ENCODE peak calls at places on chromosomes 1 and 21, in ten cellular contexts. N is suprapubic skin, V is A549, J is nephron progenitor cell, L is GM12865, Y is AG10803, X is GM06990, G is BJ, O is body of pancreas, H is fibroblast of lung. F is an unnamed sample.

GRCh38 chr1:182270731-182271130 is 120.9 kb downstream of the GLUL start:
- DNase-seq in O (no peak), J (no peak), L (no peak), H (no peak), G (no peak), Y (no peak), V (no peak), N (no peak), X (no peak), F (no peak)

GRCh38 chr21:36323032-36323431 is 3.0 kb downstream of the MORC3 start:
- DNase-seq in Y (no peak), H (no peak), L (peak), V (no peak), J (no peak), X (no peak), O (no peak), G (no peak), N (no peak), F (no peak)

GRCh38 chr21:25735895-25736597 is 1.3 kb downstream of the GABPA start:
- DNase-seq in H (peak), N (no peak), X (no peak), J (no peak), L (peak), G (no peak), Y (peak), O (no peak), V (peak), F (no peak)

GRCh38 chr21:29436143-29436542 is 137.4 kb downstream of the BACH1 start:
- DNase-seq in X (no peak), V (no peak), J (no peak), H (peak), L (no peak), Y (no peak), O (no peak), N (no peak), G (no peak), F (no peak)

GRCh38 chr21:30129246-30129645 is 37.4 kb downstream of the CLDN17 start:
- DNase-seq in G (no peak), H (no peak), O (no peak), L (no peak), V (no peak), X (no peak), J (no peak), N (no peak), Y (no peak), F (no peak)

GRCh38 chr21:44710294-44710665 is 1.1 kb downstream of the TSPEAR start:
- DNase-seq in V (no peak), J (no peak), H (no peak), L (no peak), G (no peak), N (peak), Y (no peak), O (no peak), X (no peak), F (no peak)

GRCh38 chr1:13593511-13594131 is 10.0 kb downstream of the PDPN start:
- DNase-seq in Y (peak), H (peak), G (peak), O (peak), N (peak), L (no peak), J (peak), V (no peak), X (no peak), F (peak)

GRCh38 chr1:53091841-53092645 is 30.0 kb downstream of the PODN start:
- DNase-seq in L (no peak), H (no peak), J (no peak), Y (peak), N (no peak), O (peak), G (no peak), V (no peak), X (no peak), F (no peak)

GRCh38 chr1:226672217-226672838 is 66.8 kb downstream of the ITPKB start:
- DNase-seq in Y (no peak), L (no peak), H (no peak), G (no peak), J (no peak), V (no peak), X (no peak), N (no peak), O (no peak), F (no peak)

GRCh38 chr1:24388331-24388870 is 25.2 kb downstream of the STPG1 start:
- DNase-seq in J (no peak), O (no peak), H (no peak), V (no peak), L (no peak), G (no peak), N (peak), X (no peak), Y (peak), F (no peak)

GRCh38 chr1:64215576-64215975 is 12.2 kb downstream of the UBE2U start:
- DNase-seq in L (no peak), H (no peak), J (no peak), X (no peak), N (no peak), G (no peak), Y (no peak), O (no peak), V (no peak), F (no peak)

GRCh38 chr1:200342511-200343400 is 67.1 kb downstream of the ZNF281 start:
- DNase-seq in O (no peak), J (no peak), V (no peak), G (no peak), H (peak), L (no peak), X (no peak), Y (peak), N (no peak), F (no peak)

GRCh38 chr1:45205910-45206721 is at the start of gene ZSWIM5:
- DNase-seq in V (peak), X (peak), N (no peak), H (peak), G (no peak), O (peak), L (peak), Y (peak), J (peak), F (no peak)

GRCh38 chr1:111448482-111448917 is 556 bp downstream of the WDR77 start:
- DNase-seq in V (no peak), X (no peak), Y (peak), G (no peak), N (no peak), L (no peak), O (no peak), H (no peak), J (no peak), F (no peak)

GRCh38 chr1:8078176-8078671 is 52.1 kb upstream of the ERRFI1 start:
- DNase-seq in H (peak), G (peak), O (no peak), X (no peak), J (no peak), V (peak), Y (peak), N (no peak), L (no peak), F (no peak)

DNA sequence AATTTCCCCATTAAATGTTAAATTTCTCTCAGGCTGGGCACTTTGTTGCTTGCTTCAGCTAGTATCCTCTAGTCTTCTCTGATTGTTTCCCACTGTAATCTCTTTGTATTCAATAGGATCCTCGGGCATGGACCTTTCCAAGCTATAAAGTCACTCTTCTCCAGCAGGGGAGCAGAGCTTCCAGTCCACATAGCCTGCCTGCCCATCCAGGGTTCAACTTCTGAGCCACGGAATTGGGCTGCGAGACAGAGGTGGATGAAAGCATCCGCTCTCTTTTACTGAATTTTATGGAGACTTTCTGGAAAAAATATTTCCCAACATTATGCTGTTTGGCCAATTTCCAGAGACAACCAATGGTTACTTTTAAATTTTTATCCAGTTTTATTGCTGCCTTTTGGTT is 1.1 kb upstream of the CFHR5 start:
- DNase-seq in N (no peak), G (no peak), J (no peak), O (no peak), L (no peak), Y (no peak), X (no peak), V (no peak), H (no peak), F (no peak)
- TF ChIP-seq CTCF in N (no peak), G (no peak), J (no peak), O (no peak), L (no peak), Y (no peak), X (no peak), V (no peak), H (no peak), F (no peak)

GRCh38 chr1:223709598-223709997 is 2.7 kb upstream of the CAPN2 start:
- DNase-seq in J (no peak), N (no peak), H (peak), X (no peak), G (no peak), Y (no peak), V (peak), L (no peak), O (no peak), F (no peak)
- TF ChIP-seq CTCF in J (no peak), N (no peak), H (peak), X (no peak), G (peak), Y (peak), V (peak), L (no peak), O (no peak), F (peak)

DNA sequence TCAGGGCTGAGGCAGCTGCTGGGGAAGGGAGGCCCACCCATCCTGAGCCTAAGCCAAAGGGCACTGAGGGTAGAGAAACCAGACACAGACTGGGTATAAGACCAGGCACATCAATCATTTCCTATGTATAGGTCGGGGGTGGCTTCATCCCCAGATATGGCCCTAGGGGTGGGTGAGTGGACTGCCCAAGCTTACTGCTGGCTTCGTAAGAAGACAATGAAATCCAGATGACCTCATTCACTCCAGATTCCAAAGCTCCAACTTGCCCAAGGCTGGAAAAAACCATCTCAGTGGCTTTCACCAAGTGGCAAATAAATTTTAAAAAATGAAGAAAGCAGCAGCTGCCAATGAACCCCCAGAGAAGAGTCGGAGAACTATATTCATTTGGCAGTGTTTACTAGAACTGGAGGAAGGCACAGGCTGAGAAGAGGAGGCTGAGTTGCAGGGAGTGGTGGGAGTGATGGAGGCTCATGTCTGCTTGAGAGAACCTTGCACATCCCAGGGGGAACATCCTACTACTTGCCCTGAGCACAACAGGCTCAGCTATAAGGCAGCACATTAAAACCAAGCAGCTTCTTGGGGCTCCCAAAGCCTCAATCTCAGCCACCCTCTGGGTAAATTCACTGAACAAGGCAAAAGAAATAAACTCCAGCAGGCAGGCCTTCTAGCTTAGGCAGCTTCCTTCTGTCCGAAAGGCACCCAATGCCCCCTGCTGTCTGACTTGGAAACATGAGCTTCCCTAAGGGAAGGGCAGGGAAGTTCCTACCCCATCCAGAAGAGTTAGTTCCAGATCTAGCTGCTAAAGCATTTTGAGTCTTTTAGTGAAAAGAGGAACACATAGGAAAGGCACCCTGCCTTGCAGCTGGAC is 14.1 kb downstream of the PEA15 start:
- DNase-seq in G (peak), N (no peak), L (peak), V (peak), X (no peak), J (peak), Y (peak), O (no peak), H (peak), F (peak)
- TF ChIP-seq CTCF in G (peak), N (no peak), L (peak), V (peak), X (peak), J (peak), Y (peak), O (no peak), H (peak), F (peak)

GRCh38 chr1:214587165-214587564 is 15.8 kb upstream of the CENPF start:
- DNase-seq in X (no peak), Y (no peak), H (no peak), N (no peak), L (no peak), J (no peak), G (no peak), V (no peak), O (no peak), F (no peak)

GRCh38 chr1:214588963-214589597 is 13.9 kb upstream of the CENPF start:
- DNase-seq in J (no peak), L (no peak), N (no peak), G (no peak), Y (no peak), X (no peak), V (no peak), O (no peak), H (no peak), F (no peak)

GRCh38 chr1:214586621-214587020 is 16.4 kb upstream of the CENPF start:
- DNase-seq in Y (no peak), N (no peak), O (no peak), L (no peak), G (no peak), V (no peak), X (no peak), J (no peak), H (no peak), F (no peak)

GRCh38 chr1:214593158-214593557 is 9.8 kb upstream of the CENPF start:
- DNase-seq in X (no peak), Y (no peak), V (no peak), G (no peak), L (no peak), N (no peak), H (no peak), J (no peak), O (no peak), F (no peak)

GRCh38 chr1:214590696-214591095 is 12.3 kb upstream of the CENPF start:
- DNase-seq in G (no peak), X (no peak), V (no peak), H (no peak), Y (no peak), N (no peak), O (no peak), J (no peak), L (no peak), F (no peak)
- TF ChIP-seq CTCF in G (peak), X (no peak), V (no peak), H (no peak), Y (no peak), N (no peak), O (no peak), J (no peak), L (no peak), F (no peak)

DNA sequence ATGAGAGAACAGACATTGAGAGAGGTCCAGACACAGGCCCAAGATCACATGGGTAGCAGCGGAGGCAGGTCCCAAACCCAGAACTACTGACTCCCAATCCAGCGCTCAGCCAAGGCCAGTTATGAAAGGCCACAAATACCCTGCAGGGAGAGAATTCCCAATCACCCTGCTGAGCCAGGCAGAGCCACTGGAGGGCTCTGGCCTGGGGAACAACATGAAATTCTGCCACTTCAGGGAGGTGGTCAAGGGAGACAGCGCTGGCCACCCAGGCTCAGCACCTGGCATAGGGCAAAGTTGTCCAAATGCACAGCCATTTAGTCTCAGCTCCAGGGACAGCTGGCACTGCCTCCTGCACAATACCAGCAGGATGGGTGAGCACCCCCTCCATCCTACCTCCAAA is 27.5 kb downstream of the SLC9A1 start:
- DNase-seq in G (no peak), V (no peak), O (no peak), J (no peak), X (no peak), L (no peak), H (no peak), Y (no peak), N (no peak), F (no peak)
- TF ChIP-seq CTCF in G (peak), V (no peak), O (no peak), J (no peak), X (no peak), L (no peak), H (no peak), Y (peak), N (no peak), F (no peak)

GRCh38 chr1:245156736-245157505 is 2.1 kb downstream of the KIF26B start:
- DNase-seq in N (no peak), O (no peak), L (peak), H (peak), X (no peak), Y (peak), G (no peak), J (peak), V (no peak), F (no peak)
- TF ChIP-seq CTCF in N (no peak), O (peak), L (no peak), H (no peak), X (no peak), Y (no peak), G (no peak), J (no peak), V (peak), F (no peak)

GRCh38 chr21:41045534-41046268 is 122.3 kb upstream of the BACE2 start:
- DNase-seq in G (no peak), H (no peak), Y (no peak), N (no peak), J (peak), L (peak), X (no peak), V (peak), O (peak), F (no peak)
- TF ChIP-seq CTCF in G (no peak), H (no peak), Y (no peak), N (no peak), J (peak), L (peak), X (no peak), V (no peak), O (peak), F (no peak)

DNA sequence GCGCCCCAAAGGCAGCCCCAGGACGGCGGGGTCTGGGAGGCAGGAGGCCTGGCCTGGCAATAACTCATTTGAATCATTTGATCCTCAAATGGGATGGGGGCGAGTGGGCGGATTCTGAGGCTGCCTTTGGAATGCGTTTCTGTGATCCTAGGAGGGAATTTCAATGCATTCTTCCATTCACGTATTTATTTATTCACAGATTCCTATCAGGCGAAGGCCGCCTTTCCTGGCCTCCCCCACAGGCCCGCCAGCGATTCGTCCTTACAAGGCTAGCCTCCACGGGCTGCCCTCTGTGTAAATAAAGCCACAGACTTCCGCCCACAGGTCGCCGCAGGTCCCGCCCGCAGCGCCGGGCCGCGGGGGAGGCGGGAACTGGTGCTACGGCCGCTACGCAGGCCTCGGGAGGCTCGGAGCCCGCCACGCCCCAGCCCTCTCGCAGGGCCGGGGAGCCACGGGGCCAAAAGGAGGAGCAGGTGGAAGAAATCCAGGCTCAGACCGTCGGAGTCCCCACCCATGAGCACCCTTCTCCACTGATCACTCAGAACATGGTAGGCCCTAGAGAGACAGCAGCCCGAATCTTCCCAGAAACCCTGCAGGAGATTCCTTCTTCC is 31.3 kb upstream of the JUN start:
- DNase-seq in O (peak), L (peak), Y (peak), X (peak), V (peak), N (peak), J (peak), G (peak), H (peak), F (peak)
- TF ChIP-seq CTCF in O (no peak), L (no peak), Y (no peak), X (no peak), V (no peak), N (no peak), J (no peak), G (no peak), H (no peak), F (no peak)

GRCh38 chr1:41890841-41891311 is 27.8 kb downstream of the HIVEP3 start:
- DNase-seq in G (no peak), J (no peak), V (no peak), H (peak), O (peak), Y (peak), N (no peak), X (no peak), L (no peak), F (no peak)

GRCh38 chr1:41888756-41889155 is 30.0 kb downstream of the HIVEP3 start:
- DNase-seq in Y (no peak), H (no peak), X (no peak), J (no peak), G (no peak), N (no peak), O (no peak), V (no peak), L (no peak), F (no peak)

GRCh38 chr1:41889506-41890414 is 29.0 kb downstream of the HIVEP3 start:
- DNase-seq in V (no peak), O (no peak), G (no peak), N (no peak), L (no peak), H (no peak), J (no peak), Y (no peak), X (no peak), F (no peak)

GRCh38 chr1:41892211-41892840 is 26.4 kb downstream of the HIVEP3 start:
- DNase-seq in J (no peak), V (no peak), G (no peak), X (no peak), Y (no peak), O (no peak), N (no peak), H (peak), L (peak), F (no peak)

DNA sequence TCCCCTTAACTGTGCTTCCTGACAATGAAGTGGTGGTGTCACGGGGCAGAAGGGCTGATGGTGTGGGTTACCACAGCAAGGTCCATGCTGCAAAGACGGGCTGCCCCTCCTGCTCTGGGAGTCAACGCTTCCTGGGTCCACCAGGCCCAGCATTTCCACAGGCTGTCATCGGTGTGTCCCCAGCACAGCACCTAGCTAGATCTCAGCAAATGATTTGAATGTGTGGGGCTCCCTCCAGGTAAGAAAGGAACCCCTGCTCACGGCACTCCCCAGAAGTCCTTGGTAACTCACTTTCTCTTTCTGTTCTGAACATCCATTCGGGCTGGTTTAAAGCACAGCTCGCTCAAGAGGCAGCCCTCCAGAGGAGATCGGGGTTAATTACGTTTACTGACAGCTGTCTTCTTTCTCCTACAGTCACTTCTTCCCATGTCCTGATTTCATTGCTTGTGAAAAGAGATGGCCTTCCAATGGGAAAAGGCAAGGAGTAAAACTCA is 27.3 kb downstream of the HIVEP3 start:
- DNase-seq in J (no peak), N (no peak), O (peak), Y (no peak), G (no peak), H (peak), V (no peak), L (peak), X (peak), F (no peak)
- TF ChIP-seq CTCF in J (no peak), N (no peak), O (no peak), Y (peak), G (no peak), H (peak), V (no peak), L (peak), X (peak), F (no peak)

GRCh38 chr1:87221008-87221407 is 107.7 kb upstream of the LMO4 start:
- DNase-seq in O (no peak), N (no peak), G (no peak), L (no peak), H (no peak), J (no peak), X (no peak), V (no peak), Y (no peak), F (no peak)
- TF ChIP-seq CTCF in O (no peak), N (no peak), G (no peak), L (no peak), H (no peak), J (no peak), X (no peak), V (no peak), Y (no peak), F (no peak)